ENCODE peak calls at places on chromosomes 1 and 21, in seven cellular contexts. F is Panc1, G is cardiac fibroblast, I is dorsolateral prefrontal cortex, X is coronary artery, O is A549, Q is colonic mucosa. Z is an unnamed sample.
A peak's percentile ranks its signal among the peaks of the same experiment; 100 is the strongest.

GRCh38 chr1:93670141-93670540 is 11.5 kb downstream of the BCAR3 start:
- DNase-seq in F (no peak), G (peak; percentile 86), I (no peak), X (no peak), O (peak; percentile 47), Q (no peak), Z (peak; percentile 89)

GRCh38 chr1:167683226-167683625 is 38.6 kb upstream of the MPZL1 start:
- DNase-seq in F (no peak), G (no peak), I (no peak), X (no peak), O (no peak), Q (no peak), Z (no peak)

GRCh38 chr21:42514883-42515228 is 1.2 kb downstream of the SLC37A1 start:
- DNase-seq in F (no peak), G (no peak), I (no peak), X (no peak), O (no peak), Q (no peak), Z (no peak)

GRCh38 chr1:156821801-156822200 is 5.2 kb upstream of the SH2D2A start:
- DNase-seq in F (no peak), G (peak; percentile 39), I (no peak), X (no peak), O (no peak), Q (no peak), Z (peak; percentile 64)

GRCh38 chr1:172383541-172383940 is 36.9 kb upstream of the C1orf105 start:
- DNase-seq in F (no peak), G (peak; percentile 65), I (no peak), X (no peak), O (no peak), Q (no peak), Z (peak; percentile 73)

GRCh38 chr1:225762002-225762441 is 15.6 kb upstream of the SRP9 start:
- DNase-seq in F (no peak), G (no peak), I (no peak), X (no peak), O (peak; percentile 59), Q (no peak), Z (no peak)

GRCh38 chr1:81325404-81325803 is 475.3 kb upstream of the ADGRL2 start:
- DNase-seq in F (no peak), G (no peak), I (no peak), X (no peak), O (no peak), Q (no peak), Z (no peak)

GRCh38 chr1:26096471-26096870 is 15.2 kb upstream of the PDIK1L start:
- DNase-seq in F (no peak), G (no peak), I (peak; percentile 46), X (no peak), O (no peak), Q (no peak), Z (no peak)

GRCh38 chr1:117237701-117238413 is 27.1 kb upstream of the VTCN1 start:
- DNase-seq in F (no peak), G (peak; percentile 60), I (no peak), X (no peak), O (no peak), Q (no peak), Z (peak; percentile 2)

GRCh38 chr1:53066941-53067738 is 5.1 kb downstream of the PODN start:
- DNase-seq in F (no peak), G (no peak), I (no peak), X (peak; percentile 69), O (no peak), Q (no peak), Z (peak; percentile 28)

GRCh38 chr21:35963920-35964451 is 96.3 kb downstream of the SETD4 start:
- DNase-seq in F (no peak), G (no peak), I (no peak), X (no peak), O (no peak), Q (no peak), Z (peak; percentile 72)

GRCh38 chr1:119968068-119968492 is 71.8 kb upstream of the ADAM30 start:
- DNase-seq in F (peak; percentile 59), G (peak; percentile 33), I (peak; percentile 43), X (no peak), O (peak; percentile 54), Q (peak; percentile 84), Z (peak; percentile 29)

GRCh38 chr1:169550294-169550693 is 36.0 kb downstream of the F5 start:
- DNase-seq in F (no peak), G (peak; percentile 69), I (no peak), X (no peak), O (peak; percentile 58), Q (no peak), Z (peak; percentile 42)

DNA sequence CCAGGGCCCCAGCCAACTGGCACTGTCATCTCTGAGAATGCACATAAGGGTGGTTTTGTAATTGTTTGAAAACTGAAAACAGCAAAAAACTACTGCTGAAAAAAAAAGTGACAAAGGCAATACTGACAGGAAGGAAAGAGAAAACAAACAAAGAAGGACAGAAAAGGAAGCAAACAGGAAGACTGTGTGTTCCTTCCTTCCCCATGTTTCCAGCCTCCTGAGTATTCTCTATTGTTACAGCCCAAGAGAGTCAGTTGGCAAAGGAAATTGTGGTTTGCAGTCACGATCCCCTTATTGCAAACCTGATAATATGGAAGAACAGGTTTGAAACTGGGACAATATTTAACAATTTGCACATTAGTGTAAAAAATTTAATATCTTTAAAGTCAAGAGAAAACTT is 1177.6 kb downstream of the PLA2G4A start:
- DNase-seq in F (no peak), G (no peak), I (no peak), X (no peak), O (no peak), Q (no peak), Z (no peak)
- TF ChIP-seq CTCF in F (no peak), G (no peak), I (no peak), X (no peak), O (no peak), Q (no peak), Z (no peak)

GRCh38 chr1:43252225-43252624 is 17.6 kb upstream of the TMEM125 start:
- DNase-seq in F (no peak), G (no peak), I (no peak), X (no peak), O (no peak), Q (no peak), Z (no peak)

GRCh38 chr1:43251024-43251423 is 18.8 kb upstream of the TMEM125 start:
- DNase-seq in F (no peak), G (no peak), I (no peak), X (peak; percentile 8), O (no peak), Q (no peak), Z (no peak)

GRCh38 chr1:43253173-43253572 is 16.6 kb upstream of the TMEM125 start:
- DNase-seq in F (no peak), G (no peak), I (no peak), X (peak; percentile 55), O (no peak), Q (no peak), Z (no peak)

GRCh38 chr1:43247256-43247921 is 22.4 kb upstream of the TMEM125 start:
- DNase-seq in F (no peak), G (no peak), I (no peak), X (no peak), O (no peak), Q (no peak), Z (no peak)

GRCh38 chr1:43250351-43250761 is 19.4 kb upstream of the TMEM125 start:
- DNase-seq in F (no peak), G (no peak), I (no peak), X (peak; percentile 2), O (no peak), Q (no peak), Z (no peak)
- H3K4me3 ChIP-seq in F (no peak overlapping the region), G (no peak overlapping the region), I (no peak overlapping the region), X (no peak overlapping the region), O (no peak overlapping the region), Q (no peak overlapping the region), Z (no peak overlapping the region)

GRCh38 chr1:165240486-165240885 is 116.0 kb downstream of the LMX1A start:
- DNase-seq in F (no peak), G (no peak), I (no peak), X (no peak), O (no peak), Q (no peak), Z (no peak)

GRCh38 chr1:165235777-165236285 is 120.7 kb downstream of the LMX1A start:
- DNase-seq in F (no peak), G (no peak), I (no peak), X (no peak), O (no peak), Q (no peak), Z (no peak)

GRCh38 chr1:165234149-165234548 is 122.4 kb downstream of the LMX1A start:
- DNase-seq in F (no peak), G (no peak), I (no peak), X (no peak), O (no peak), Q (no peak), Z (no peak)

GRCh38 chr1:165239873-165240272 is 116.6 kb downstream of the LMX1A start:
- DNase-seq in F (no peak), G (no peak), I (no peak), X (no peak), O (no peak), Q (no peak), Z (no peak)

GRCh38 chr1:165235158-165235776 is 121.2 kb downstream of the LMX1A start:
- DNase-seq in F (no peak), G (no peak), I (no peak), X (no peak), O (no peak), Q (no peak), Z (no peak)
- TF ChIP-seq CTCF in F (no peak), G (no peak), I (no peak), X (no peak), O (no peak), Q (no peak), Z (no peak)

GRCh38 chr1:247096112-247096511 is 8.0 kb downstream of the ZNF669 start:
- DNase-seq in F (no peak), G (no peak), I (no peak), X (no peak), O (no peak), Q (no peak), Z (no peak)
- H3K4me3 ChIP-seq in F (no peak overlapping the region), G (no peak overlapping the region), I (no peak overlapping the region), X (no peak overlapping the region), O (no peak overlapping the region), Q (no peak overlapping the region), Z (no peak overlapping the region)

GRCh38 chr21:44950016-44950326 is 10.1 kb downstream of the SLX9 start:
- DNase-seq in F (no peak), G (no peak), I (no peak), X (no peak), O (no peak), Q (no peak), Z (no peak)
- TF ChIP-seq CTCF in F (no peak), G (no peak), I (no peak), X (no peak), O (no peak), Q (peak; percentile 15), Z (no peak)